ENCODE peak calls at places on chromosomes 3 and 15, in eight cellular contexts. One of them, this sample, is unnamed.

GRCh38 chr15:38626443-38627050 is 61.9 kb upstream of the RASGRP1 start:
- DNase-seq in NCI-H1105: no peak
- DNase-seq in hippocampal formation: no peak
- DNase-seq in kidney glomerular epithelial cell: no peak
- DNase-seq in GM03348: no peak
- DNase-seq in BJ: no peak
- DNase-seq in fibroblast of the conjunctiva: no peak
- DNase-seq in fibroblast of mammary gland: no peak
- DNase-seq in this sample: no peak

GRCh38 chr3:136512391-136512790 is 239.8 kb downstream of the STAG1 start:
- DNase-seq in hippocampal formation: no peak
- DNase-seq in kidney glomerular epithelial cell: no peak
- DNase-seq in NCI-H1105: no peak
- DNase-seq in GM03348: peak; percentile 62
- DNase-seq in fibroblast of mammary gland: peak; percentile 68
- DNase-seq in fibroblast of the conjunctiva: peak; percentile 17
- DNase-seq in BJ: peak; percentile 56
- DNase-seq in this sample: peak; percentile 1

GRCh38 chr3:132254076-132254755 is 63.0 kb upstream of the ACP3 start:
- DNase-seq in hippocampal formation: no peak
- DNase-seq in NCI-H1105: no peak
- DNase-seq in GM03348: no peak
- DNase-seq in BJ: no peak
- DNase-seq in kidney glomerular epithelial cell: no peak
- DNase-seq in fibroblast of mammary gland: peak; percentile 59
- DNase-seq in fibroblast of the conjunctiva: no peak
- DNase-seq in this sample: no peak

GRCh38 chr15:76346666-76347506 is 10.3 kb downstream of the ISL2 start:
- DNase-seq in NCI-H1105: no peak
- DNase-seq in fibroblast of the conjunctiva: no peak
- DNase-seq in BJ: peak; percentile 71
- DNase-seq in fibroblast of mammary gland: no peak
- DNase-seq in hippocampal formation: no peak
- DNase-seq in kidney glomerular epithelial cell: no peak
- DNase-seq in GM03348: peak; percentile 29
- DNase-seq in this sample: no peak

GRCh38 chr3:123084738-123085237 is 18.0 kb downstream of the PDIA5 start:
- DNase-seq in BJ: no peak
- DNase-seq in kidney glomerular epithelial cell: peak; percentile 66
- DNase-seq in GM03348: no peak
- DNase-seq in hippocampal formation: no peak
- DNase-seq in fibroblast of the conjunctiva: no peak
- DNase-seq in fibroblast of mammary gland: peak; percentile 50
- DNase-seq in NCI-H1105: no peak
- DNase-seq in this sample: peak; percentile 56

GRCh38 chr3:62876064-62876463 is 848 bp upstream of the CADPS start:
- DNase-seq in fibroblast of mammary gland: peak; percentile 57
- DNase-seq in GM03348: peak; percentile 28
- DNase-seq in fibroblast of the conjunctiva: peak; percentile 1
- DNase-seq in kidney glomerular epithelial cell: peak; percentile 2
- DNase-seq in BJ: no peak
- DNase-seq in NCI-H1105: peak; percentile 21
- DNase-seq in hippocampal formation: no peak
- DNase-seq in this sample: peak; percentile 11

GRCh38 chr15:48965972-48966371 is 2.3 kb upstream of the SHC4 start:
- DNase-seq in fibroblast of mammary gland: peak; percentile 76
- DNase-seq in hippocampal formation: no peak
- DNase-seq in fibroblast of the conjunctiva: no peak
- DNase-seq in GM03348: peak; percentile 53
- DNase-seq in BJ: no peak
- DNase-seq in NCI-H1105: no peak
- DNase-seq in kidney glomerular epithelial cell: peak; percentile 50
- DNase-seq in this sample: peak; percentile 46

GRCh38 chr3:113736548-113737089 is 9.4 kb downstream of the NAA50 start:
- DNase-seq in BJ: no peak
- DNase-seq in GM03348: peak; percentile 60
- DNase-seq in kidney glomerular epithelial cell: peak; percentile 64
- DNase-seq in NCI-H1105: peak; percentile 43
- DNase-seq in fibroblast of the conjunctiva: peak; percentile 69
- DNase-seq in fibroblast of mammary gland: peak; percentile 77
- DNase-seq in hippocampal formation: peak; percentile 69
- DNase-seq in this sample: no peak

GRCh38 chr15:34116620-34117019 is 14.7 kb downstream of the PGBD4 start:
- DNase-seq in kidney glomerular epithelial cell: no peak
- DNase-seq in NCI-H1105: no peak
- DNase-seq in fibroblast of mammary gland: no peak
- DNase-seq in GM03348: no peak
- DNase-seq in BJ: no peak
- DNase-seq in fibroblast of the conjunctiva: no peak
- DNase-seq in hippocampal formation: no peak
- DNase-seq in this sample: no peak

GRCh38 chr15:73867956-73868355 is 5.4 kb upstream of the TBC1D21 start:
- DNase-seq in GM03348: no peak
- DNase-seq in fibroblast of the conjunctiva: no peak
- DNase-seq in BJ: no peak
- DNase-seq in fibroblast of mammary gland: no peak
- DNase-seq in kidney glomerular epithelial cell: no peak
- DNase-seq in NCI-H1105: no peak
- DNase-seq in hippocampal formation: no peak
- DNase-seq in this sample: no peak

GRCh38 chr15:43774062-43774461 is 2.7 kb downstream of the ELL3 start:
- DNase-seq in kidney glomerular epithelial cell: no peak
- DNase-seq in BJ: no peak
- DNase-seq in GM03348: no peak
- DNase-seq in NCI-H1105: no peak
- DNase-seq in fibroblast of mammary gland: no peak
- DNase-seq in hippocampal formation: no peak
- DNase-seq in fibroblast of the conjunctiva: no peak
- DNase-seq in this sample: no peak

GRCh38 chr3:194168994-194169393 is 33.0 kb downstream of the HES1 start:
- DNase-seq in hippocampal formation: no peak
- DNase-seq in NCI-H1105: no peak
- DNase-seq in kidney glomerular epithelial cell: peak; percentile 2
- DNase-seq in fibroblast of the conjunctiva: no peak
- DNase-seq in BJ: no peak
- DNase-seq in fibroblast of mammary gland: no peak
- DNase-seq in GM03348: no peak
- DNase-seq in this sample: peak; percentile 25

GRCh38 chr15:80615783-80616391 is 79.2 kb upstream of the ABHD17C start:
- DNase-seq in NCI-H1105: peak; percentile 53
- DNase-seq in GM03348: peak; percentile 65
- DNase-seq in hippocampal formation: no peak
- DNase-seq in BJ: peak; percentile 46
- DNase-seq in fibroblast of mammary gland: peak; percentile 82
- DNase-seq in kidney glomerular epithelial cell: no peak
- DNase-seq in fibroblast of the conjunctiva: peak; percentile 30
- DNase-seq in this sample: peak; percentile 53

GRCh38 chr3:197352382-197352781 is 54.0 kb upstream of the DLG1 start:
- DNase-seq in BJ: peak; percentile 55
- DNase-seq in hippocampal formation: no peak
- DNase-seq in kidney glomerular epithelial cell: no peak
- DNase-seq in fibroblast of mammary gland: peak; percentile 87
- DNase-seq in NCI-H1105: no peak
- DNase-seq in fibroblast of the conjunctiva: no peak
- DNase-seq in GM03348: peak; percentile 59
- DNase-seq in this sample: peak; percentile 92

GRCh38 chr15:52733696-52734255 is 54.6 kb upstream of the ATOSA start:
- DNase-seq in hippocampal formation: no peak
- DNase-seq in NCI-H1105: no peak
- DNase-seq in GM03348: no peak
- DNase-seq in fibroblast of mammary gland: no peak
- DNase-seq in BJ: no peak
- DNase-seq in fibroblast of the conjunctiva: no peak
- DNase-seq in kidney glomerular epithelial cell: no peak
- DNase-seq in this sample: peak; percentile 41

GRCh38 chr15:22895465-22896190 is 57.2 kb downstream of the NIPA2 start:
- DNase-seq in kidney glomerular epithelial cell: peak; percentile 29
- DNase-seq in BJ: no peak
- DNase-seq in GM03348: no peak
- DNase-seq in hippocampal formation: no peak
- DNase-seq in NCI-H1105: no peak
- DNase-seq in fibroblast of the conjunctiva: no peak
- DNase-seq in fibroblast of mammary gland: peak; percentile 56
- DNase-seq in this sample: peak; percentile 49